ENCODE peak calls at places on chromosomes 1 and 21, in four cellular contexts. One of them, this sample, is unnamed.

GRCh38 chr1:65254320-65255087 is 54.8 kb upstream of the DNAJC6 start:
- DNase-seq in mesendoderm: peak; percentile 81
- DNase-seq in dermis microvascular lymphatic vessel endothelial cell: peak; percentile 81
- DNase-seq in midbrain: peak; percentile 85
- DNase-seq in this sample: peak; percentile 70

GRCh38 chr1:77534456-77534855 is 148.0 kb downstream of the ZZZ3 start:
- DNase-seq in mesendoderm: no peak
- DNase-seq in midbrain: no peak
- DNase-seq in dermis microvascular lymphatic vessel endothelial cell: peak; percentile 44
- DNase-seq in this sample: no peak

GRCh38 chr1:180912801-180913616 is at the start of gene KIAA1614:
- DNase-seq in midbrain: peak; percentile 29
- DNase-seq in dermis microvascular lymphatic vessel endothelial cell: peak; percentile 45
- DNase-seq in mesendoderm: peak; percentile 67
- DNase-seq in this sample: no peak

GRCh38 chr21:16426936-16427335 is 697.2 kb downstream of the USP25 start:
- DNase-seq in mesendoderm: no peak
- DNase-seq in midbrain: no peak
- DNase-seq in dermis microvascular lymphatic vessel endothelial cell: peak; percentile 14
- DNase-seq in this sample: no peak

GRCh38 chr1:17335821-17336718 is 28.1 kb downstream of the PADI4 start:
- DNase-seq in midbrain: peak; percentile 9
- DNase-seq in mesendoderm: peak; percentile 71
- DNase-seq in dermis microvascular lymphatic vessel endothelial cell: peak; percentile 56
- DNase-seq in this sample: peak; percentile 66

GRCh38 chr1:28518745-28519341 is 13.0 kb downstream of the RCC1 start:
- DNase-seq in midbrain: no peak
- DNase-seq in mesendoderm: peak; percentile 79
- DNase-seq in dermis microvascular lymphatic vessel endothelial cell: peak; percentile 33
- DNase-seq in this sample: peak; percentile 76

GRCh38 chr1:39927538-39927937 is 25.8 kb upstream of the MYCL start:
- DNase-seq in mesendoderm: no peak
- DNase-seq in midbrain: no peak
- DNase-seq in dermis microvascular lymphatic vessel endothelial cell: no peak
- DNase-seq in this sample: no peak

GRCh38 chr1:14649976-14650375 is 51.5 kb downstream of the KAZN start:
- DNase-seq in midbrain: no peak
- DNase-seq in mesendoderm: no peak
- DNase-seq in dermis microvascular lymphatic vessel endothelial cell: no peak
- DNase-seq in this sample: no peak

GRCh38 chr21:26506951-26507350 is 66.1 kb downstream of the CYYR1 start:
- DNase-seq in mesendoderm: no peak
- DNase-seq in midbrain: no peak
- DNase-seq in dermis microvascular lymphatic vessel endothelial cell: peak; percentile 63
- DNase-seq in this sample: no peak

GRCh38 chr1:12511128-12511484 is 106.9 kb downstream of the DHRS3 start:
- DNase-seq in midbrain: no peak
- DNase-seq in mesendoderm: peak; percentile 41
- DNase-seq in dermis microvascular lymphatic vessel endothelial cell: no peak
- DNase-seq in this sample: peak; percentile 33

GRCh38 chr1:226974544-226975258 is 34.6 kb downstream of the COQ8A start:
- DNase-seq in mesendoderm: no peak
- DNase-seq in dermis microvascular lymphatic vessel endothelial cell: no peak
- DNase-seq in midbrain: no peak
- DNase-seq in this sample: no peak

GRCh38 chr1:184915463-184916080 is 58.7 kb downstream of the NIBAN1 start:
- DNase-seq in mesendoderm: no peak
- DNase-seq in dermis microvascular lymphatic vessel endothelial cell: peak; percentile 7
- DNase-seq in midbrain: no peak
- DNase-seq in this sample: no peak

GRCh38 chr1:19739628-19740027 is 60.1 kb downstream of the TMCO4 start:
- DNase-seq in dermis microvascular lymphatic vessel endothelial cell: no peak
- DNase-seq in midbrain: no peak
- DNase-seq in mesendoderm: no peak
- DNase-seq in this sample: no peak

GRCh38 chr1:86741947-86742572 is 37.7 kb downstream of the SH3GLB1 start:
- DNase-seq in midbrain: peak; percentile 24
- DNase-seq in mesendoderm: peak; percentile 28
- DNase-seq in dermis microvascular lymphatic vessel endothelial cell: peak; percentile 78
- DNase-seq in this sample: no peak